ENCODE peak calls at places on chromosome 3, in six cellular contexts. R is endothelial cell of umbilical vein, P is PC-9, L is keratinocyte, V is fibroblast of lung, N is HepG2. X is an unnamed sample. For H3K4me1, the result is how much of the 10 kb centered on the place peaks cover.

GRCh38 chr3:25587094-25587493 is 77.6 kb downstream of the TOP2B start:
- DNase-seq in R (no peak), P (no peak), L (no peak), V (no peak), N (no peak), X (peak)

GRCh38 chr3:145145461-145145860 is 1015.5 kb downstream of the PLOD2 start:
- DNase-seq in R (peak), P (no peak), L (no peak), V (no peak), N (no peak), X (no peak)

GRCh38 chr3:7439101-7439500 is 578.2 kb downstream of the GRM7 start:
- DNase-seq in R (no peak), P (no peak), L (no peak), V (no peak), N (no peak), X (no peak)

GRCh38 chr3:193874512-193874911 is 261.4 kb upstream of the HES1 start:
- DNase-seq in R (no peak), P (no peak), L (no peak), V (no peak), N (no peak), X (peak)

GRCh38 chr3:11095932-11096265 is 58.4 kb upstream of the HRH1 start:
- DNase-seq in R (peak), P (no peak), L (no peak), V (no peak), N (no peak), X (no peak)

GRCh38 chr3:8987673-8988655 is 24.7 kb upstream of the RAD18 start:
- DNase-seq in R (peak), P (no peak), L (no peak), V (peak), N (peak), X (peak)

GRCh38 chr3:34567266-34567665 is 768.8 kb downstream of the PDCD6IP start:
- DNase-seq in R (no peak), P (no peak), L (no peak), V (no peak), N (no peak), X (no peak)

GRCh38 chr3:11276901-11277300 is 4.7 kb downstream of the ATG7 start:
- DNase-seq in R (no peak), P (no peak), L (no peak), V (no peak), N (no peak), X (no peak)

GRCh38 chr3:16085884-16086608 is 88.4 kb upstream of the GALNT15 start:
- DNase-seq in R (peak), P (no peak), L (no peak), V (peak), N (no peak), X (no peak)

GRCh38 chr3:187957209-187957981 is 196.6 kb upstream of the LPP start:
- DNase-seq in R (no peak), P (no peak), L (no peak), V (peak), N (no peak), X (no peak)

GRCh38 chr3:45497963-45498362 is 96.6 kb upstream of the LIMD1 start:
- DNase-seq in R (peak), P (no peak), L (no peak), V (no peak), N (no peak), X (no peak)

GRCh38 chr3:11476814-11477213 is 166.9 kb downstream of the VGLL4 start:
- DNase-seq in R (peak), P (no peak), L (no peak), V (no peak), N (no peak), X (no peak)

GRCh38 chr3:1092771-1093170 is at the start of gene CNTN6:
- DNase-seq in R (no peak), P (no peak), L (no peak), V (peak), N (no peak), X (no peak)

GRCh38 chr3:14300721-14301377 is 101.6 kb upstream of the SLC6A6 start:
- DNase-seq in R (no peak), P (no peak), L (no peak), V (no peak), N (no peak), X (no peak)

GRCh38 chr3:24086597-24087369 is 141.7 kb downstream of the NR1D2 start:
- DNase-seq in R (no peak), P (no peak), L (no peak), V (peak), N (peak), X (no peak)

GRCh38 chr3:175495331-175495730 is 636.2 kb downstream of the NAALADL2 start:
- DNase-seq in R (no peak), P (no peak), L (no peak), V (no peak), N (no peak), X (no peak)

GRCh38 chr3:81876826-81877225 is 115.4 kb upstream of the GBE1 start:
- DNase-seq in R (no peak), P (no peak), L (no peak), V (no peak), N (no peak), X (no peak)

GRCh38 chr3:96813820-96814580 is 394 bp upstream of the EPHA6 start:
- DNase-seq in R (peak), P (no peak), L (no peak), V (peak), N (peak), X (peak)

GRCh38 chr3:16647668-16648067 is 42.4 kb upstream of the DAZL start:
- DNase-seq in R (no peak), P (no peak), L (no peak), V (no peak), N (no peak), X (no peak)

GRCh38 chr3:56878046-56878445 is 76.3 kb upstream of the ARHGEF3 start:
- DNase-seq in R (peak), P (no peak), L (no peak), V (peak), N (no peak), X (no peak)

GRCh38 chr3:45777111-45777752 is 19.1 kb downstream of the SLC6A20 start:
- DNase-seq in R (no peak), P (no peak), L (no peak), V (no peak), N (no peak), X (no peak)

GRCh38 chr3:147392083-147392916 is 14.0 kb downstream of the ZIC4 start:
- DNase-seq in R (peak), P (no peak), L (no peak), V (peak), N (no peak), X (no peak)

GRCh38 chr3:106242779-106243178 is 374.0 kb upstream of the CBLB start:
- DNase-seq in R (no peak), P (no peak), L (no peak), V (no peak), N (no peak), X (no peak)

DNA sequence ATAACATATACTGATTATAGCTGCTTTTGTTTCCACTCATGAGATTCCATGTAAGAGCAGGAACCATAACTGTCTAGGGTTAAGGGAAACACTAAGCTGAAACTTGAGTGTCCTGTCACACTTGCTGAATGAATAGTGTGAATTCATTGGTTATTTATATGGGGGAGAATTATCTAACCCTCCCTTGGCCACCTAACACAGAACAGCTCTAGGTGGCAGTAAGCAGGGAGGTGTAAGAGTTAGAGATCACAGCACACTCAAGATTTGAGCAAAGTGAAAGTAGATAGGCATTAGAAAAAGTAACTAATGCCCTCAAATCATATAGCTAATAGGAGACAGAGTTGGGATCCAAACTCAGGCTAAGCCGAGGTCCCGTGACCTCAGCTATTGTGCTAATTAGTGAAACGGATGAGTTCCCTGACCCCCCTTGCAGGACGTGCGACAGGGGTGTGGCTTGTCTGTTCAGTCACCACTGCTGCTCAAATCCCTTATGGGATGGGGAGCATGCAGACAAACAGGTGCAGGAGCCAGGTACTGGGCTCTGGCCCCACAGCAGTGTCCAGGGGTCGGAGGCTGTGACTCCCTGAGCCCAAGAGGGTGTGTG is 27.7 kb upstream of the ANO10 start:
- DNase-seq in R (no peak), P (no peak), L (no peak), V (no peak), N (no peak), X (no peak)
- TF ChIP-seq CTCF in R (no peak), P (no peak), L (no peak), V (no peak), N (no peak), X (no peak)

GRCh38 chr3:119294889-119295769 is 946 bp downstream of the ARHGAP31 start:
- DNase-seq in R (peak), P (peak), L (no peak), V (peak), N (no peak), X (peak)

GRCh38 chr3:119293105-119293683 is 989 bp upstream of the ARHGAP31 start:
- DNase-seq in R (peak), P (no peak), L (no peak), V (no peak), N (no peak), X (no peak)

GRCh38 chr3:119293761-119294401 is at the start of gene ARHGAP31:
- DNase-seq in R (peak), P (no peak), L (no peak), V (peak), N (peak), X (peak)

GRCh38 chr3:119295816-119296484 is 1.8 kb downstream of the ARHGAP31 start:
- DNase-seq in R (peak), P (peak), L (no peak), V (peak), N (no peak), X (peak)

GRCh38 chr3:119294402-119294888 is 262 bp downstream of the ARHGAP31 start:
- DNase-seq in R (no peak), P (peak), L (no peak), V (no peak), N (no peak), X (no peak)
- TF ChIP-seq EZH2 in R (no peak), P (no peak), L (no peak), V (no peak), N (no peak), X (no peak)

GRCh38 chr3:48555949-48556795 is 431 bp downstream of the PFKFB4 start:
- DNase-seq in R (no peak), P (no peak), L (no peak), V (no peak), N (no peak), X (no peak)

GRCh38 chr3:48552111-48552911 is 4.3 kb downstream of the PFKFB4 start:
- DNase-seq in R (no peak), P (no peak), L (no peak), V (no peak), N (no peak), X (no peak)

GRCh38 chr3:48555231-48555948 is 1.2 kb downstream of the PFKFB4 start:
- DNase-seq in R (no peak), P (no peak), L (no peak), V (no peak), N (no peak), X (no peak)

GRCh38 chr3:48556796-48557626 is at the start of gene PFKFB4:
- DNase-seq in R (peak), P (peak), L (peak), V (peak), N (peak), X (peak)

DNA sequence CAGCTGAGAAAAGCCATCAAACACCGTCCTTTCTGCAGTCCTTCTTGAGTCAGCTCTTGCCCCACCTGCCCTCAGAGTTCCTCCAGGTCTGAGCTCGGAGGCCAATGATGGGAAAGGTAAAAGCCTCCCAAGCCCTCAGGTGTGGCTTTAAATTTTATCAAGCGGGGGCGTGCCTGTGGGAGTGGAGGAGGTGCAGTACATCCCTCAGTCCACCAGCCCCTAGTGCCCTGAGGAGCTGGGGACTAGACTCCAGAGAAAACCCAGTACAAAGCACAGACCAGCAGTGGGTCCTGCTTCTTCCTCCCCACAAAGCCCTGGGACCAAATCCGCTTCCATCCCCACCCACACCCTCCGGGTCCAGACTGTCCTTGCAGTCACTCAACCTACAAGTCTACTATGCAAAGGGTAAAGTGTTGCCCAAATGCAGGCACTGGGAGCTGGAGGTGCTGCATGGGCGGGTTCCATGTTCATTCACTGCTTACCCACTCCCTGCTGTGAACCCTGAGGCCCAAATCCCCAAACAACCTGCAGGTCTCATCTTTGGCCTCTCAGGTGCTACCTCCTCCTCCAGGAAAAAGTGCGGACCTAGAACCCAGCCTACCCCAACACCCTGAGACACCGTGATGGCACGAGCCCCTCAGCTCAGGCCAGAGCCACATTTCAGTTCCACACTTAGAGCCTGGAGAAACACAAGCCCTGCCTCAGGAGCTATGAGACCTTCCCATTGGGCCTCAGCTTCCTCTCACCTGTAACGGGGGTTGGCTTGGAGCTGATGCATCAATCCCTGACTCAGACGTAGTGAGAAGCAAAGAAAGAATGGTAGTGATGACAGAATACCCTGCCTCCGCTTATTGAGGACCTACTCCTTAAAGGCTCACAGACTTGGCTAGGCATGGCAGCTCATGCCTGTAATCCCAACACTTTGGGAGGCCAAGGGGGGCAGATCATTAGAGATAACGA is 2.4 kb downstream of the PFKFB4 start:
- DNase-seq in R (no peak), P (no peak), L (no peak), V (no peak), N (no peak), X (peak)
- H3K4me1 ChIP-seq in R (under half), P (under half), L (under half), V (under half), N (half or more), X (under half)

DNA sequence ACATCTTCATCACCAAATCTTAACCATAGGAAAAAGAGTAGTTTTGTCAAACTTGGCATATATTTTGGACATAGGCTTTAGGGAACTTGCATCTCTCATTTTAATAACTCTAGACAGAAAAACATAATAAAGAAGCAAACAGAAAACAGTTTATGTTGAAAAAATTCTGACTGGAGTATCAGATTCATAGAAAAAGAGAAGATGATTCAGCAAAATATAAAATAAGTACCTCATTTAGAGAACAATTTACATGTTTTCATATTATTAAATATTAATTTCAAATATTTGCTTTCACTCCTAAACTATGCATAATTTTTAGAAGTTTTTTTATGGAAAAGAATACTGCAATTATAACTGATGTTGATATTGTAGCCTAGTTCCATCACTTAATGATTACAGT is 12.5 kb downstream of the SATB1 start:
- DNase-seq in R (no peak), P (no peak), L (no peak), V (no peak), N (no peak), X (no peak)
- TF ChIP-seq CTCF in R (no peak), P (no peak), L (no peak), V (no peak), N (no peak), X (no peak)

GRCh38 chr3:130345487-130346079 is at the start of gene COL6A5:
- DNase-seq in R (no peak), P (no peak), L (no peak), V (no peak), N (no peak), X (no peak)
- TF ChIP-seq EZH2 in R (peak), P (no peak), L (peak), V (no peak), N (no peak), X (no peak)

GRCh38 chr3:52983336-52983807 is 62.5 kb downstream of the SFMBT1 start:
- DNase-seq in R (no peak), P (no peak), L (no peak), V (no peak), N (no peak), X (no peak)

GRCh38 chr3:52982839-52983238 is 63.0 kb downstream of the SFMBT1 start:
- DNase-seq in R (no peak), P (no peak), L (no peak), V (no peak), N (no peak), X (no peak)

GRCh38 chr3:52986049-52986448 is 59.8 kb downstream of the SFMBT1 start:
- DNase-seq in R (no peak), P (no peak), L (no peak), V (peak), N (no peak), X (peak)

GRCh38 chr3:52986938-52987337 is 58.9 kb downstream of the SFMBT1 start:
- DNase-seq in R (peak), P (no peak), L (no peak), V (peak), N (no peak), X (no peak)

DNA sequence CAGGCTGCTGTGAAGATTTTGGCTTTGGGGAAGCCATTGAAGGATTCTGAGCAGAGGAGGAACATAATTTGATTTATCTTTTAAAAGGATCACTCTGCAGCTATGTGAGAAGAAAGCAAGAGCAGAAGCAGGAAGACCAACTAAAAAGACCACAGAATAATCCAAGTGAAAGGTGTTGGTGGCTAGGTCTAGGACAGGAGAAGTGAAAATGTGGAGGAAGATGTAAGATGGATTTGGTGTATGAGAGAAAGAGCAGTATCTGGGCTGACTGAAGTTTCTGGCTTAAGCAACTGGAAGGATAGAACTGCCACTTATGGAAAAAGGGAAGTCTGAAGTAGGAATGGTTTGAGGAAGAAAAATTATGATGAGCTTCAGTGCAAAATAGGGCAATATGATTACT is 62.0 kb downstream of the SFMBT1 start:
- DNase-seq in R (no peak), P (no peak), L (no peak), V (no peak), N (no peak), X (no peak)
- H3K4me1 ChIP-seq in R (under half), P (under half), L (under half), V (under half), N (under half), X (under half)

X was measured in mammary epithelial cell.